ENCODE peak calls at places on chromosomes 13 and 19, in eight cellular contexts. H is Kasumi-1; O is NCI-H748 treated with DMSO at 0.1 percent for 48 hours; G is AG08395; A is stromal cell of bone marrow; V is anterior cingulate cortex; U is NCI-H1930; J is stimulated activated CD8-positive, alpha-beta memory T cell treated with anti-CD3 and anti-CD28 coated beads, Interleukin-15, amount 100 ng/mL, for 24 hours. N is an unnamed sample.
A peak's percentile ranks its signal among the peaks of the same experiment; 100 is the strongest.

GRCh38 chr13:114311908-114312307 is 2.4 kb upstream of the CHAMP1 start:
- DNase-seq in O (no peak), H (no peak), J (no peak), G (no peak), U (no peak), V (no peak), A (peak; percentile 75), N (no peak)

GRCh38 chr13:113216165-113217056 is 7.0 kb downstream of the CUL4A start:
- DNase-seq in H (no peak), G (peak; percentile 72), A (peak; percentile 47), J (no peak), U (peak; percentile 24), V (no peak), O (no peak), N (no peak)

GRCh38 chr13:37944476-37945442 is 75.2 kb upstream of the TRPC4 start:
- DNase-seq in V (no peak), G (no peak), O (no peak), H (no peak), A (no peak), J (no peak), U (no peak), N (no peak)

GRCh38 chr19:53980553-53981407 is 10.7 kb upstream of the CACNG6 start:
- DNase-seq in H (no peak), V (no peak), J (no peak), U (peak; percentile 46), G (no peak), O (no peak), A (no peak), N (no peak)

GRCh38 chr13:76383671-76384461 is 502.3 kb downstream of the KCTD12 start:
- DNase-seq in O (no peak), V (no peak), G (peak; percentile 67), J (no peak), U (no peak), H (peak; percentile 64), A (peak; percentile 76), N (no peak)

GRCh38 chr19:2775556-2776430 is 7.3 kb downstream of the SGTA start:
- DNase-seq in A (peak; percentile 70), O (no peak), H (peak; percentile 84), U (no peak), J (no peak), V (no peak), G (no peak), N (no peak)

GRCh38 chr19:38713227-38713649 is 31.0 kb downstream of the CAPN12 start:
- DNase-seq in V (no peak), A (no peak), G (no peak), H (no peak), O (no peak), U (no peak), J (no peak), N (no peak)

GRCh38 chr13:110853235-110853721 is 61.6 kb downstream of the ANKRD10 start:
- DNase-seq in O (no peak), J (no peak), A (no peak), U (no peak), H (no peak), V (no peak), G (no peak), N (no peak)

GRCh38 chr13:111337741-111338140 is 17.3 kb downstream of the TEX29 start:
- DNase-seq in G (no peak), V (no peak), A (no peak), H (no peak), O (no peak), J (no peak), U (no peak), N (no peak)

GRCh38 chr19:28420731-28421550 is 792.0 kb downstream of the UQCRFS1 start:
- DNase-seq in U (no peak), J (no peak), V (no peak), H (no peak), O (no peak), A (no peak), G (no peak), N (no peak)

GRCh38 chr13:65417953-65418352 is 1812.2 kb downstream of the PCDH9 start:
- DNase-seq in O (no peak), V (no peak), A (no peak), J (no peak), G (no peak), H (no peak), U (no peak), N (no peak)

GRCh38 chr19:45630463-45630862 is 8.7 kb downstream of the EML2 start:
- DNase-seq in V (no peak), A (peak; percentile 66), H (no peak), O (no peak), G (peak; percentile 87), U (no peak), J (no peak), N (no peak)

GRCh38 chr13:32255744-32256120 is 59.4 kb downstream of the ZAR1L start:
- DNase-seq in V (no peak), U (no peak), G (no peak), H (no peak), J (no peak), A (no peak), O (peak; percentile 51), N (no peak)

GRCh38 chr19:17184381-17184841 is 30.7 kb upstream of the USE1 start:
- DNase-seq in A (no peak), U (no peak), H (peak; percentile 52), G (no peak), V (no peak), O (no peak), J (no peak), N (no peak)

GRCh38 chr19:47188507-47189033 is 42.4 kb downstream of the BBC3 start:
- DNase-seq in J (no peak), G (no peak), H (no peak), O (no peak), V (no peak), A (no peak), U (no peak), N (no peak)

GRCh38 chr13:98664047-98664446 is 87.1 kb upstream of the STK24 start:
- DNase-seq in H (no peak), V (no peak), J (peak; percentile 19), O (no peak), A (peak; percentile 62), U (no peak), G (peak; percentile 32), N (no peak)

GRCh38 chr13:66312312-66313087 is 917.6 kb downstream of the PCDH9 start:
- DNase-seq in G (peak; percentile 4), J (no peak), A (peak; percentile 63), O (peak; percentile 24), V (no peak), H (no peak), U (no peak), N (no peak)

N was measured in mesothelial cell of epicardium.